ENCODE peak calls at places on chromosomes 1 and 21, in five cellular contexts. J is testis, Z is heart left ventricle, P is aorta, W is mammary epithelial cell. H is an unnamed sample.
A peak's percentile ranks its signal among the peaks of the same experiment; 100 is the strongest.

GRCh38 chr1:28887418-28887834 is 26.9 kb upstream of the EPB41 start:
- DNase-seq in J (no peak), Z (peak; percentile 37), P (no peak), W (no peak), H (no peak)

GRCh38 chr1:28437924-28438699 is 67.7 kb upstream of the RCC1 start:
- DNase-seq in J (peak; percentile 80), Z (peak; percentile 85), P (peak; percentile 90), W (peak; percentile 98), H (peak; percentile 58)

GRCh38 chr1:206721454-206721853 is 36.7 kb downstream of the MAPKAPK2 start:
- DNase-seq in J (no peak), Z (no peak), P (no peak), W (no peak), H (no peak)

GRCh38 chr1:223639333-223639749 is 26.2 kb downstream of the CAPN8 start:
- DNase-seq in J (no peak), Z (no peak), P (no peak), W (peak; percentile 31), H (no peak)

GRCh38 chr21:37074195-37074510 is 1.1 kb downstream of the TTC3 start:
- DNase-seq in J (peak; percentile 47), Z (peak; percentile 43), P (no peak), W (peak; percentile 23), H (peak; percentile 51)

GRCh38 chr1:44819257-44819593 is 10.9 kb downstream of the BTBD19 start:
- DNase-seq in J (no peak), Z (peak; percentile 17), P (no peak), W (peak; percentile 97), H (peak; percentile 72)

GRCh38 chr1:19925342-19926070 is 2.1 kb upstream of the PLA2G2E start:
- DNase-seq in J (no peak), Z (no peak), P (no peak), W (peak; percentile 99), H (no peak)

GRCh38 chr1:214957330-214958137 is 125.0 kb upstream of the KCNK2 start:
- DNase-seq in J (no peak), Z (no peak), P (no peak), W (peak; percentile 92), H (no peak)

GRCh38 chr1:246497331-246497915 is 9.7 kb downstream of the SMYD3 start:
- DNase-seq in J (no peak), Z (no peak), P (no peak), W (peak; percentile 52), H (no peak)

GRCh38 chr1:162913345-162913744 is 52.4 kb upstream of the CCDC190 start:
- DNase-seq in J (no peak), Z (no peak), P (no peak), W (peak; percentile 98), H (no peak)

GRCh38 chr21:37677006-37677405 is 239.3 kb downstream of the KCNJ6 start:
- DNase-seq in J (no peak), Z (no peak), P (no peak), W (no peak), H (no peak)

GRCh38 chr21:23016617-23017016 is 2018.4 kb downstream of the NCAM2 start:
- DNase-seq in J (peak; percentile 70), Z (no peak), P (no peak), W (no peak), H (peak; percentile 72)

DNA sequence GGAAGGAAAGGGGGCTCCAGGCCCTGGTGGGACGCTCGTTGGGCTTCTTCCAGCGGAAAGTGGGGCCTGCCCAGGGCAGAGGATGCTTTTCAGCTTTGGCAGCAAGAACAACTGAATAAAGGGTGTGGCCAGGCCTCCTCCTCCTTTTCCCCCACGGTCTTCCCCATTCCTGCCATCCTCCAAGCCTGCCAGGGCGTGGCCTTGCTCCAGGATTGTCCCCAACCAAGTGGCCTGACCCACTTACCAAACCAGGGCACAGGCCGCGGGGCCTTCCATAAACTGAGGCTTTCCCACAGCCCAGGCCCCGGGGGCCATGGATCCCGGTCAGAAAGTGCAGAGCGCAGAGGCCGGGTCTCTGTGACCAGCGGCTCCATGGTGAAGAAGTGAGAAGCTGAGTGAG is 33.6 kb downstream of the CASZ1 start:
- DNase-seq in J (no peak), Z (no peak), P (no peak), W (no peak), H (no peak)
- H3K4me1 ChIP-seq in J (no peaks in the 10 kb centered on the region), Z (peaks cover 80% of the 10 kb centered on the region), P (no peaks in the 10 kb centered on the region), W (peaks cover 8% of the 10 kb centered on the region), H (no peaks in the 10 kb centered on the region)

DNA sequence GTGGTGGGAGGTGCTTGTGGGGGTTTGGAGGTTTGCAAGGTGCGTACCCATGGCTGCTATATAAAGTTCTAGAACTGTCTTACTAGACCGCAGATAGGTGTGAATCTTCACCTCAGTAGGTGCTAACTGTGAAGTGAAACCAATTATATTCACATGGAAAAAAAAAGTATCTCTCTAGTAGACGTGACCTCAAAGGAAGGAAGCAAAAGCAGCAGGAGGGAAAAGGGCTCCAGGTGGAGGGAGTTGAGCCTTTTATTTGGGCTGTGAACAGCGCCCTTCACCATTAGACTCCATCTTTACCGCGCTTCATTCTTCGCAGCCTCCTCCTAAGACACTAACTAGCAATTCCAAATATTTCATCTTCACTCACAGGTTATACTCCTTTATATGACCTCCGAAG is 129.8 kb downstream of the TBX19 start:
- DNase-seq in J (no peak), Z (no peak), P (no peak), W (no peak), H (peak; percentile 17)
- H3K36me3 ChIP-seq in J (no peaks in the 10 kb centered on the region), Z (no peaks in the 10 kb centered on the region), P (no peaks in the 10 kb centered on the region), W (no peaks in the 10 kb centered on the region), H (no peaks in the 10 kb centered on the region)

DNA sequence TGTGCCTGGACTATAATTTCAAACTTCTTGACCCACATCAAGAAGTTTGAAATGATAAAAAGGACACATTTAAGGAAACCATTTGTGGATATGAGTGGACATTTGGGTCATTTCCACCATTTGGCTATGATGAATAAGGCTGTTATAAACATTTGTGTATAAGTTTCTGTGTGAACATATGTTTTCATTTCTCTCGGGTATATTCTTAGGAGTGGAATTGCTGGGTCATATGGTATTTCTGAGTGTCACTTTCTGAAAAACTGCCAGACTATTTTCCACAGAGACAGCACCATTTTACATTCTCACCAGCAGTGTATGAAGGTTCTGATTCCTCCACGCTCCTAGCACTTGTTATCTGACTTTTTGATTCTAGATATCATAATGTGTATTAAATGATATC is 50.8 kb downstream of the GPR137B start:
- DNase-seq in J (no peak), Z (no peak), P (no peak), W (no peak), H (no peak)
- H3K4me1 ChIP-seq in J (no peaks in the 10 kb centered on the region), Z (no peaks in the 10 kb centered on the region), P (no peaks in the 10 kb centered on the region), W (no peaks in the 10 kb centered on the region), H (no peaks in the 10 kb centered on the region)

GRCh38 chr1:1376551-1377226 is 1.7 kb upstream of the AURKAIP1 start:
- DNase-seq in J (no peak), Z (no peak), P (no peak), W (no peak), H (no peak)

GRCh38 chr1:1385931-1386330 is 10.9 kb upstream of the AURKAIP1 start:
- DNase-seq in J (no peak), Z (no peak), P (no peak), W (no peak), H (no peak)

GRCh38 chr1:1377540-1378205 is 2.7 kb upstream of the AURKAIP1 start:
- DNase-seq in J (no peak), Z (no peak), P (no peak), W (no peak), H (no peak)

GRCh38 chr1:1381294-1381693 is 6.3 kb upstream of the AURKAIP1 start:
- DNase-seq in J (no peak), Z (no peak), P (no peak), W (no peak), H (no peak)

GRCh38 chr1:1380860-1381259 is 5.9 kb upstream of the AURKAIP1 start:
- DNase-seq in J (no peak), Z (no peak), P (no peak), W (no peak), H (no peak)
- H3K36me3 ChIP-seq in J (no peaks in the 10 kb centered on the region), Z (peaks cover 8% of the 10 kb centered on the region), P (no peaks in the 10 kb centered on the region), W (no peaks in the 10 kb centered on the region), H (peaks cover 13% of the 10 kb centered on the region)

DNA sequence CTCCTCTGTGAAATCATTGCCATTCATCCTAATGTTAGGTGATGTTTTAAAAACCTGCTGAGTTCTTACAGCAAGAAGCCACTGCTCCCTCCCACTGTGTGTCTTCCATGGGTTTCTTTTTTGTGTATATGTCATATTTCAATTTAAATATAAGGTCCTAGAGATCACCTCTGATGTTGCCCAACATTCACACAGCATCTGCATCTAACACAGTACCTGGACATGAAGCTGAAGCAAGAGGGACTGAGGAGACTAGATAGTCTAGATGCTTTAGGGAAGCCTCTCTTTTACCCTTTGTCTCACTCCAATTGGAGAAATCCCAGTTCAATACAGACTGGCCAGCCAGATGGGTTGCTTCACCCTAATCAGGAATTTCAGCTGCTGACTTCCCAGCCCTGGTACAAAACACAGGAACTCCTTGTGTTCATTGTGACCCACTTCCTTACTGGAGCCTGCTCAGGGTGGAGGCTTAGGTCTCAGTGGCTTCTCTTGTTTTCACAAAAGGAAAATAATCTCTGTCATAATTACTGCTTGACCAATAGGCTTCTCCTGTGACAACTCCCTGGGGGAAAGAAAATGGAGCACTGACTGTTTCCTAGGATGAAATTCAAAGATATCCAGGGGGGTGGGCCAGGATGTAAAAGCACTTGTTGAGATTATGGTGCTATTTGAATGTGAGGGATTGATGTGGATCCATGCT is 17.3 kb downstream of the BTG2 start:
- DNase-seq in J (no peak), Z (peak; percentile 73), P (no peak), W (no peak), H (no peak)
- H3K4me1 ChIP-seq in J (peaks cover 13% of the 10 kb centered on the region), Z (peaks cover 73% of the 10 kb centered on the region), P (no peaks in the 10 kb centered on the region), W (peaks cover 11% of the 10 kb centered on the region), H (peaks cover 27% of the 10 kb centered on the region)

DNA sequence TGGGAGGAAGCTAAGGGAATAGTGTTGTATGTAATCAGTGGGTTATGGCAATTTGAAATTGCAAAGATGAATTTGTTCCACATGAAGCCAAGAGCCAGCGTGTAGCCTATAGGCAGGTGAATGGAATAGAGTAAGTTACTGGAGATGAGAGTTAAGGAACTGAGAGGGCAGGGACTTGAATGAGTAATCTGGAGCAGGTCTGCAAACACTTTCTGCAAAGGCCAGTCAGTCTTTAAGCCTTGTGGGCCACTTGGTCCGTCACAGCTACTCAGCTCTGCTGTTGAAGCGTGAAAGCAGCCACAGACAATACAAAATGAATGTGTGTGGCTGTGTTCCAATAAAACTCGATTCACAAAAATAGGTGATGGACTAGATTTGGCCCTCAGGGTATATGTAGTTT is 29.2 kb downstream of the SZT2 start:
- DNase-seq in J (no peak), Z (no peak), P (no peak), W (no peak), H (no peak)
- H3K36me3 ChIP-seq in J (no peaks in the 10 kb centered on the region), Z (peaks cover 79% of the 10 kb centered on the region), P (peaks cover 30% of the 10 kb centered on the region), W (peaks cover 22% of the 10 kb centered on the region), H (peaks cover 66% of the 10 kb centered on the region)

GRCh38 chr1:101290922-101291561 is 54.2 kb downstream of the S1PR1 start:
- DNase-seq in J (no peak), Z (no peak), P (no peak), W (no peak), H (peak; percentile 38)

GRCh38 chr1:101290119-101290921 is 53.5 kb downstream of the S1PR1 start:
- DNase-seq in J (no peak), Z (no peak), P (no peak), W (no peak), H (peak; percentile 39)

GRCh38 chr1:101285922-101286568 is 49.2 kb downstream of the S1PR1 start:
- DNase-seq in J (no peak), Z (no peak), P (no peak), W (no peak), H (no peak)

GRCh38 chr1:101291562-101292035 is 54.8 kb downstream of the S1PR1 start:
- DNase-seq in J (peak; percentile 40), Z (no peak), P (no peak), W (peak; percentile 81), H (peak; percentile 33)

GRCh38 chr1:101288491-101288944 is 51.7 kb downstream of the S1PR1 start:
- DNase-seq in J (peak; percentile 85), Z (peak; percentile 42), P (no peak), W (peak; percentile 80), H (peak; percentile 82)
- H3K4me1 ChIP-seq in J (no peaks in the 10 kb centered on the region), Z (peaks cover 13% of the 10 kb centered on the region), P (no peaks in the 10 kb centered on the region), W (peaks cover 11% of the 10 kb centered on the region), H (peaks cover 14% of the 10 kb centered on the region)